ENCODE peak calls at places on chromosomes 5 and 9, in four cellular contexts. Y is epithelial cell of proximal tubule, M is heart right ventricle, S is heart left ventricle. Z is an unnamed sample.

GRCh38 chr5:61429906-61430305 is 97.8 kb downstream of the ZSWIM6 start:
- DNase-seq in Y (no peak), M (no peak), S (no peak), Z (no peak)

GRCh38 chr5:2750026-2750757 is 1.3 kb downstream of the IRX2 start:
- DNase-seq in Y (no peak), M (no peak), S (no peak), Z (no peak)

GRCh38 chr5:9852686-9853085 is 222.5 kb upstream of the TAS2R1 start:
- DNase-seq in Y (no peak), M (no peak), S (no peak), Z (no peak)

GRCh38 chr5:181173420-181174342 is 26.3 kb downstream of the OR2V2 start:
- DNase-seq in Y (no peak), M (no peak), S (no peak), Z (peak; percentile 71)

GRCh38 chr5:173917788-173918786 is 29.9 kb downstream of the CPEB4 start:
- DNase-seq in Y (no peak), M (peak; percentile 64), S (peak; percentile 58), Z (peak; percentile 63)

GRCh38 chr5:90402521-90403255 is 6.9 kb downstream of the CETN3 start:
- DNase-seq in Y (no peak), M (no peak), S (no peak), Z (no peak)

GRCh38 chr5:65760504-65761275 is 38.7 kb downstream of the NLN start:
- DNase-seq in Y (no peak), M (peak; percentile 56), S (peak; percentile 26), Z (peak; percentile 73)

GRCh38 chr5:62460578-62460983 is 48.0 kb downstream of the IPO11 start:
- DNase-seq in Y (peak; percentile 23), M (no peak), S (no peak), Z (no peak)

GRCh38 chr5:38603691-38604090 is 47.2 kb upstream of the LIFR start:
- DNase-seq in Y (no peak), M (no peak), S (no peak), Z (no peak)

GRCh38 chr5:103218164-103218563 is 40.4 kb upstream of the MACIR start:
- DNase-seq in Y (peak; percentile 85), M (no peak), S (no peak), Z (no peak)

GRCh38 chr5:443239-444151 is 519 bp downstream of the EXOC3 start:
- DNase-seq in Y (no peak), M (no peak), S (no peak), Z (no peak)

GRCh38 chr5:139146809-139147742 is 51.1 kb downstream of the SIL1 start:
- DNase-seq in Y (no peak), M (no peak), S (no peak), Z (peak; percentile 81)

GRCh38 chr5:4571248-4571950 is 568.7 kb upstream of the ADAMTS16 start:
- DNase-seq in Y (no peak), M (no peak), S (no peak), Z (no peak)

GRCh38 chr5:68304421-68305052 is 89.0 kb downstream of the PIK3R1 start:
- DNase-seq in Y (no peak), M (no peak), S (no peak), Z (no peak)

GRCh38 chr5:100644206-100644605 is 109.0 kb downstream of the FAM174A start:
- DNase-seq in Y (peak; percentile 95), M (no peak), S (no peak), Z (no peak)

GRCh38 chr9:122518841-122519240 is at the start of gene OR1J4:
- DNase-seq in Y (no peak), M (no peak), S (no peak), Z (no peak)

GRCh38 chr5:34610576-34610975 is 45.6 kb upstream of the RAI14 start:
- DNase-seq in Y (no peak), M (no peak), S (no peak), Z (no peak)

GRCh38 chr5:6676702-6677101 is 36.5 kb upstream of the TENT4A start:
- DNase-seq in Y (no peak), M (no peak), S (no peak), Z (no peak)

GRCh38 chr5:117072439-117072838 is 497.8 kb upstream of the SEMA6A start:
- DNase-seq in Y (no peak), M (no peak), S (no peak), Z (no peak)

GRCh38 chr5:117077142-117077541 is 502.5 kb upstream of the SEMA6A start:
- DNase-seq in Y (no peak), M (no peak), S (no peak), Z (no peak)
- TF ChIP-seq CTCF in Y (peak; percentile 71), M (peak; percentile 43), S (peak; percentile 6), Z (peak; percentile 55)

DNA sequence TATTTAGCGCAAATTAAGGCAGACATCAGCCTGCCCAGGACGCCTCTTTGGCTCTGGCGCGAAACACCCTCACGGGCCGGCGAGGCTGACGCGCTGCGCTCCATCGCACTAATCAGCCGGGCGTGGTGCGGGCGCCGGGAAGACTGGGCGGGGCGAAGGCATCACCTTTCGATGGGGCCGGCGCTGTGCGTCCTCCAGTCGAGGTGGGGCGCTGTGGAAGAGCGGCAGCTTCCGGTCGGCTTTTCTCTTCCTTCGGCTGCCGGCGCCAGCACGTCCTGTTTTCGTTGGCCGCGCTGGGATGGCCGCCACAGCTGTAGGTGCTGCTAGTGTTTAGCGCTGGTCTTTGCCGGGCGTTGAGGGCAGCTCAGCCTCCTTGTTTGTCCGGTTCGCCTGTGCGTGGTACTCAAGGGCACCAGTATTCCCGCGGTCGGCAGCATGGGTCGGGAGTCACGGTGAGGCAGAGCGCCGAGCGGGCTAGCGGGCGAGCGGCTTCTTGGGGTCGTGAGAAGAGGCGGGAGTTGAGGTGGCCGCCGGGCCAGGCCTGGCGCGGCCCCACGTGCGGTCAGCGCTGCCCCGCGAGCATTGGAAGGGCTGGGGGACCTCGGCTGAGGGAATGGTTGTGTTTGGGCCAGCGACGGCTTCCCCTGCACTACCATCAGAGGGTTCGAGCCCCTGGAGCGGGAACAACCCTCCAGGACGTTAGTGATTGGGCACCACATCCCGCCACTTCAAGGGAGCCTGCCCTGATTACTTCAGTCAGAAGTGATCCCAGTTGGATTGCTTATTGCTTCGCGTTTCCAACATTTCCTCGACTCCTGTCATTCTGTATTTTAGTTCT is at the start of gene DDX46:
- DNase-seq in Y (no peak), M (peak; percentile 93), S (peak; percentile 94), Z (peak; percentile 76)
- H3K4me3 ChIP-seq in Y (peak within 1 kb of the TSS; percentile 85), M (peak within 1 kb of the TSS; percentile 75), S (peak within 1 kb of the TSS; percentile 89), Z (peak within 1 kb of the TSS; percentile 69)

GRCh38 chr9:88011005-88011766 is 36.9 kb upstream of the CDK20 start:
- DNase-seq in Y (no peak), M (no peak), S (no peak), Z (no peak)
- TF ChIP-seq CTCF in Y (peak; percentile 46), M (no peak), S (no peak), Z (peak; percentile 12)

DNA sequence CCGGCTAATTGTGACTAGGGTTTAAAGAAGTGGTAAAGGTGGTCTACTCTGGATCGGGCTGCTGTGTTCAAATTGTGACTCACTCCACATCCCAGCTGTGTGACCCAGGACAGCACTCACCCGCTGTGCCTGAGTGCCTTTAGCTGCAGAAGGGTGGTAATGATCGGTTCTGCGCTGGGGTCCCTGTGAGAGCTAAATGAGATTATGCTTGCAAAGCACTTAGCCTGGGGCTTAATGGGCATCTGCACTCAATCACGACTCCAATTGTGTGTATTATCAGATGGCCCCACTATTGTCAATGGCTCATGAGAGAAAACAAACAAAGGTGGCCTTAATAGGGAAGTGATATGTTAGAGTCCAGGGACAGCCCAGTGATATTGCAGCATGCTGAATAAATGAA is 25.1 kb upstream of the TBC1D2 start:
- DNase-seq in Y (no peak), M (no peak), S (no peak), Z (no peak)
- H3K4me3 ChIP-seq in Y (no peak overlapping the region), M (no peak overlapping the region), S (no peak overlapping the region), Z (no peak overlapping the region)

GRCh38 chr5:147629196-147629595 is 119.3 kb upstream of the DPYSL3 start:
- DNase-seq in Y (no peak), M (no peak), S (no peak), Z (no peak)
- TF ChIP-seq CTCF in Y (no peak), M (no peak), S (no peak), Z (no peak)

GRCh38 chr9:89660286-89660685 is 55.5 kb downstream of the GADD45G start:
- DNase-seq in Y (no peak), M (no peak), S (no peak), Z (no peak)

GRCh38 chr9:89661391-89661949 is 56.7 kb downstream of the GADD45G start:
- DNase-seq in Y (no peak), M (no peak), S (peak; percentile 54), Z (no peak)

GRCh38 chr9:89663264-89663970 is 58.6 kb downstream of the GADD45G start:
- DNase-seq in Y (no peak), M (no peak), S (no peak), Z (no peak)

GRCh38 chr9:89662718-89663246 is 58.0 kb downstream of the GADD45G start:
- DNase-seq in Y (no peak), M (no peak), S (no peak), Z (no peak)

GRCh38 chr9:89661956-89662717 is 57.3 kb downstream of the GADD45G start:
- DNase-seq in Y (peak; percentile 64), M (peak; percentile 99), S (peak; percentile 99), Z (peak; percentile 96)
- H3K4me3 ChIP-seq in Y (peak overlapping the region; percentile 52), M (peak overlapping the region; percentile 23), S (peak overlapping the region; percentile 50), Z (no peak overlapping the region)

GRCh38 chr9:117487555-117488175 is 72.8 kb upstream of the ASTN2 start:
- DNase-seq in Y (no peak), M (peak; percentile 28), S (peak; percentile 56), Z (peak; percentile 40)

GRCh38 chr9:117488659-117489058 is 73.8 kb upstream of the ASTN2 start:
- DNase-seq in Y (no peak), M (no peak), S (no peak), Z (no peak)

GRCh38 chr9:117480729-117481128 is 65.9 kb upstream of the ASTN2 start:
- DNase-seq in Y (no peak), M (no peak), S (no peak), Z (no peak)

GRCh38 chr9:117480251-117480650 is 65.4 kb upstream of the ASTN2 start:
- DNase-seq in Y (no peak), M (no peak), S (no peak), Z (no peak)

DNA sequence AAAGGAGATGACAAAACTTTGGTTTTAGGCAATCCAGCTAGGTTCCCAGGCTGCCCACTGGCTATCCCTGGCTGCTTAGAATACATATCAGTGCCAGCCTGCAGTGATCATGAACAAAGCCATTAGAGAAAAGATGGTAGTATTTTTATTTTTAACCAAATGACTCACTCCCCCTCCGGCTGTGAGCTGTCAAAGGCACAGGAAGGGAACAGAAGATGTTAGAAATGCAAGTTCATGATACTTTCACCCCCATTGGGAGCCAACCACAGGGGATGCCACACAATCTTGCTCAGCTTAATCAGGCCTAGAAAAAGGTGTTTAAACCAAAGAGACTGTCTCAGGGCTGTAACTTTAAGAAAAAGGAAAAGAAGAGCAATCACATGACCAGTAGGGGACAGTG is 70.3 kb upstream of the ASTN2 start:
- DNase-seq in Y (no peak), M (no peak), S (no peak), Z (no peak)
- TF ChIP-seq CTCF in Y (no peak), M (no peak), S (no peak), Z (no peak)

DNA sequence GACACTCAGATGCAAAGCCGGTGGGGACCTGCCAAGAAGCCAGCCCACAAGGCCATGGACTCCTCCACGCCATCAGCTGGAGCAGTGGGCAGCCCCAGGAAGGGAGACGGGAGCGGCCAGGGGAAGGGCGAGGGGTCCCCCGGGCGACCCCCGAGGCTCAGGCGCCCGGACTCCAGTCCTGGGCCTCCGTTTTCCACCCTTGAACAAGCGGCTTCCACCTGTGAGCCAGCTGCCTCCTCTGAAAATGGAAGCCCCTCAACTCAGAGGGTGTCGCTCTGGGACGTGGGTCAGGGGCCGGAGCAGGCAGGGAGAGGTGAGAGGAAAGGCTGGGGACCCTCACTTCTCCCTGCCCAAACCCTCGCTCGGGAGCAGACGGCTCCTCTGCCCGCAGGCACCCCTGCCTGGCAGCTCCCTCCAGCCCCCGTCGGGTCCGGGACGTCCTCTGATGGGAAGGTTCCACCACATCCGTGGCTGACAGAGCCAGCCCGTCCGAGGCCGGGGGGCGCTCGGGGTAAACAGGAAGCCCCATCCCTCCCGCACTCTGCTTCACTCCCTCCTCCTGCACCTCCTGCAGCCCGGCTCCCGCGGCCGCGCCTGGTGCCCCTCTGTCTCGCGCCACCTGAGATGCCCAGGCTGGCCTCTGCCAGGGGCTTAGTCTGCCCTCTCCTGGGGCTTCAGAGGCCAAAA is 3.7 kb upstream of the EGFL7 start:
- DNase-seq in Y (no peak), M (peak; percentile 6), S (no peak), Z (no peak)
- H3K4me3 ChIP-seq in Y (no peak overlapping the region), M (peak overlapping the region; percentile 80), S (peak overlapping the region; percentile 84), Z (no peak overlapping the region)